ENCODE peak calls at places on chromosomes 3 and 15, in six cellular contexts. U, Y, S, K, N and H are unnamed samples. For H3K27me3, the result is how much of the 10 kb centered on the place peaks cover.

GRCh38 chr15:81531971-81532370 is 158.0 kb upstream of the TMC3 start:
- DNase-seq in U (peak), Y (peak), S (no peak), K (no peak), N (no peak), H (no peak)

GRCh38 chr3:46829699-46830208 is 33.5 kb downstream of the MYL3 start:
- DNase-seq in U (no peak), Y (no peak), S (no peak), K (no peak), N (no peak), H (no peak)

GRCh38 chr3:116388867-116389385 is 56.4 kb downstream of the LSAMP start:
- DNase-seq in U (no peak), Y (no peak), S (no peak), K (no peak), N (no peak), H (no peak)

GRCh38 chr3:56894912-56895431 is 93.2 kb upstream of the ARHGEF3 start:
- DNase-seq in U (no peak), Y (peak), S (no peak), K (no peak), N (no peak), H (no peak)

GRCh38 chr3:103629391-103629790 is 1194.6 kb downstream of the ZPLD1 start:
- DNase-seq in U (no peak), Y (peak), S (no peak), K (no peak), N (no peak), H (no peak)

GRCh38 chr3:113249111-113249510 is 37.8 kb downstream of the BOC start:
- DNase-seq in U (peak), Y (peak), S (peak), K (no peak), N (no peak), H (no peak)

GRCh38 chr3:187802203-187802927 is 57.1 kb upstream of the BCL6 start:
- DNase-seq in U (no peak), Y (no peak), S (no peak), K (no peak), N (no peak), H (no peak)

GRCh38 chr3:44468572-44469520 is 8.6 kb downstream of the ZNF445 start:
- DNase-seq in U (peak), Y (peak), S (no peak), K (no peak), N (no peak), H (no peak)

GRCh38 chr15:41981373-41982132 is 9.2 kb upstream of the EHD4 start:
- DNase-seq in U (no peak), Y (no peak), S (no peak), K (no peak), N (no peak), H (no peak)

GRCh38 chr3:9339750-9340449 is 23.0 kb upstream of the THUMPD3 start:
- DNase-seq in U (peak), Y (peak), S (no peak), K (no peak), N (no peak), H (no peak)

GRCh38 chr3:85838921-85839320 is 880.1 kb downstream of the CADM2 start:
- DNase-seq in U (no peak), Y (no peak), S (no peak), K (no peak), N (no peak), H (no peak)

GRCh38 chr3:23873941-23874340 is 42.8 kb downstream of the NKIRAS1 start:
- DNase-seq in U (no peak), Y (peak), S (no peak), K (no peak), N (no peak), H (no peak)

GRCh38 chr15:23801881-23802280 is 114.8 kb upstream of the NDN start:
- DNase-seq in U (no peak), Y (no peak), S (no peak), K (no peak), N (no peak), H (no peak)

GRCh38 chr3:67361770-67362169 is 292.6 kb downstream of the SUCLG2 start:
- DNase-seq in U (no peak), Y (peak), S (no peak), K (no peak), N (no peak), H (no peak)

GRCh38 chr15:57784081-57784488 is 77.6 kb downstream of the POLR2M start:
- DNase-seq in U (no peak), Y (no peak), S (peak), K (no peak), N (no peak), H (no peak)

GRCh38 chr3:194537732-194538247 is 51.0 kb upstream of the ATP13A3 start:
- DNase-seq in U (peak), Y (peak), S (peak), K (peak), N (peak), H (no peak)

GRCh38 chr15:44489464-44489863 is 47.5 kb upstream of the EIF3J start:
- DNase-seq in U (peak), Y (peak), S (no peak), K (peak), N (no peak), H (no peak)

GRCh38 chr3:11784962-11785361 is 61.7 kb downstream of the TAMM41 start:
- DNase-seq in U (no peak), Y (no peak), S (no peak), K (no peak), N (no peak), H (no peak)

GRCh38 chr3:31102196-31102879 is 207.9 kb upstream of the GADL1 start:
- DNase-seq in U (no peak), Y (no peak), S (no peak), K (no peak), N (no peak), H (no peak)

GRCh38 chr15:63977102-63977501 is 69.2 kb downstream of the DAPK2 start:
- DNase-seq in U (no peak), Y (no peak), S (no peak), K (no peak), N (no peak), H (no peak)

GRCh38 chr3:170640737-170641171 is 54.9 kb upstream of the SLC7A14 start:
- DNase-seq in U (no peak), Y (no peak), S (no peak), K (no peak), N (no peak), H (no peak)

GRCh38 chr3:125151437-125151806 is 61.1 kb downstream of the SLC12A8 start:
- DNase-seq in U (no peak), Y (peak), S (no peak), K (no peak), N (no peak), H (no peak)
- H3K4me3 ChIP-seq in U (no peak), Y (no peak), S (no peak), K (no peak), N (no peak), H (no peak)

GRCh38 chr3:186362409-186362757 is 349 bp upstream of the DGKG start:
- DNase-seq in U (no peak), Y (no peak), S (no peak), K (peak), N (no peak), H (no peak)

GRCh38 chr3:186361246-186361611 is 805 bp downstream of the DGKG start:
- DNase-seq in U (no peak), Y (no peak), S (no peak), K (no peak), N (no peak), H (no peak)

GRCh38 chr3:186361612-186362408 is at the start of gene DGKG:
- DNase-seq in U (peak), Y (no peak), S (peak), K (no peak), N (peak), H (peak)

GRCh38 chr3:186360779-186361178 is 1.3 kb downstream of the DGKG start:
- DNase-seq in U (no peak), Y (no peak), S (no peak), K (no peak), N (no peak), H (peak)

GRCh38 chr3:186362988-186363387 is 954 bp upstream of the DGKG start:
- DNase-seq in U (no peak), Y (peak), S (no peak), K (no peak), N (no peak), H (no peak)
- H3K27me3 ChIP-seq in U (under half), Y (under half), S (under half), K (under half), N (under half), H (under half)

GRCh38 chr3:15812183-15812582 is 14.4 kb upstream of the ANKRD28 start:
- DNase-seq in U (peak), Y (no peak), S (no peak), K (no peak), N (no peak), H (no peak)

GRCh38 chr3:15809313-15809712 is 11.5 kb upstream of the ANKRD28 start:
- DNase-seq in U (no peak), Y (no peak), S (no peak), K (no peak), N (no peak), H (no peak)

GRCh38 chr3:15805756-15806266 is 8.0 kb upstream of the ANKRD28 start:
- DNase-seq in U (peak), Y (peak), S (no peak), K (no peak), N (no peak), H (no peak)

GRCh38 chr3:15810702-15811101 is 12.9 kb upstream of the ANKRD28 start:
- DNase-seq in U (no peak), Y (no peak), S (no peak), K (no peak), N (no peak), H (no peak)

GRCh38 chr3:15808679-15809078 is 10.9 kb upstream of the ANKRD28 start:
- DNase-seq in U (no peak), Y (no peak), S (no peak), K (no peak), N (no peak), H (no peak)
- TF ChIP-seq CTCF in U (no peak), Y (no peak), S (no peak), K (no peak), N (no peak), H (no peak)

DNA sequence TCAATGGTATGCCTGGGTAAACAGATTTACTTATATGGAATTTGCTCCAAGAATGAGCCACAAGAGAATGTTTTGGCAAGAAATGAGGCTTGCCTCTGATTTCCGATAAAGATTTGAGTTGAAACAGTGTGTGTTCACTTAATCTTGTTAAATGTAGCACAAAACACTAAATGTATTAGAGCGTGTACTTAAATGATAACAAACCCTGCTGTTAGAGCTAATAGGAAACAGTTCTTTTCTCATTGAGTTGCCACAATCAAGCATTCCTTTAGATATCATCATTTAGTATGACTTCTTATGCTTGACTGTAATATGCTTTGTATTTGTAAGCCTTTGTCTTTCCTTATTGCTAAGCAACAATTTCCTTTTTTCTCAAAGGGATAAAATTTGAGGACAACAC is 353.6 kb upstream of the ZNF717 start:
- DNase-seq in U (no peak), Y (peak), S (no peak), K (no peak), N (no peak), H (no peak)
- H3K4me3 ChIP-seq in U (no peak), Y (no peak), S (no peak), K (no peak), N (no peak), H (no peak)

DNA sequence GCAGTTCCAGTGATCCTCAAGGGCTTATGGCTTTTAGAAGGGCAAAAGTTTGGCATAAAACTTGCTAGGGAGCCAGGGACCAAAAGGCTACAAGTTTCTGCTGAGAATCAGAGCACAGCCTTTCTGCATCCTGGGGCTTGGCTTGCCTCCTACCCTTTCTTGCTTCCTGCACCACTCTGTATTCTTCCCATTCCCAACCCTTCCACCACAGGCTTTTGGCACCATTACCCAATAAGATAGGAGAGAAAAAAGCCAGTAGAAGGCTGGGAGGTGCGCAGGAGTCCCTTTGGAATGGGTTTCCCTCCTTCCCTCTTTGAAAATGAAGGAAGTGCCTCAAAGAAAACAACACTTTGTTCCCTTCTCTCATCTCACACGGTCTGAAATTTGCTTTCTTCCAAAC is 268.6 kb downstream of the PDCD6IP start:
- DNase-seq in U (no peak), Y (no peak), S (no peak), K (no peak), N (no peak), H (no peak)
- H3K27me3 ChIP-seq in U (under half), Y (under half), S (under half), K (under half), N (under half), H (under half)

DNA sequence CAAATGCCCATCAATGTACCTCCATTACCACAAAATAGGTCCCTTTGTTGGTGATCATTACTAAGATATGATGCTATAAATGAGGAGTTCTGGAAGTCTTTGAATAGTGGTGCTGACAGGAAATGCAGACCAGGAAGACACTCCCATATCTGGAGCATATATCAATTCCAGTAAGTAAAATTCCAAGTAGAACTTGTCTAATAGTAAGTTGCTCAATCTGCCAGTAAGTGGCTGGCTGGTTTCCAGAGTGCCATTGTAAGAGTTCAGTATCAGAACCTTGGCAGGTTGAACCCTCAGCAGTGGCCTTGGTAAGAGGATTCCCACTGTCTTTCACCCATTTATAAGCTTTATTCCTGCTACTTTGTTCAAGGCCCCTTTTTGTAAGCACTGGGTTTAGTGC is 379.8 kb upstream of the RBMS3 start:
- DNase-seq in U (no peak), Y (peak), S (peak), K (no peak), N (no peak), H (no peak)
- TF ChIP-seq CTCF in U (no peak), Y (no peak), S (no peak), K (no peak), N (no peak), H (no peak)

GRCh38 chr3:153785901-153786300 is 335.3 kb upstream of the ARHGEF26 start:
- DNase-seq in U (peak), Y (no peak), S (no peak), K (no peak), N (no peak), H (no peak)
- H3K4me3 ChIP-seq in U (no peak), Y (no peak), S (no peak), K (no peak), N (no peak), H (no peak)

GRCh38 chr3:71446734-71447133 is 136.8 kb downstream of the FOXP1 start:
- DNase-seq in U (no peak), Y (no peak), S (no peak), K (no peak), N (no peak), H (no peak)
- H3K27me3 ChIP-seq in U (under half), Y (under half), S (under half), K (under half), N (under half), H (under half)

GRCh38 chr15:35697549-35698299 is 151.8 kb upstream of the DPH6 start:
- DNase-seq in U (peak), Y (peak), S (no peak), K (no peak), N (no peak), H (no peak)
- TF ChIP-seq CTCF in U (peak), Y (no peak), S (no peak), K (no peak), N (no peak), H (peak)